ENCODE peak calls at places on chromosomes 1 and 21, in ten cellular contexts. X is stimulated activated CD4-positive, alpha-beta T cell treated with anti-CD3 and anti-CD28 coated beads, Interleukin-12 subunit alpha, Interleukin-12 subunit beta, amount 100 ng/mL, for 24 hours; Q is naive thymus-derived CD4-positive, alpha-beta T cell; K is body of pancreas; N is T-helper 9 cell; C is GM23248; P is CD4-positive, CD25-positive, alpha-beta regulatory T cell; J is iPS-NIHi11; D is endothelial cell; B is BJ. L is an unnamed sample.

GRCh38 chr1:63662056-63662836 is 69.0 kb downstream of the PGM1 start:
- DNase-seq in Q (no peak), D (no peak), P (no peak), C (peak), X (no peak), B (no peak), J (no peak), K (no peak), N (no peak), L (peak)

GRCh38 chr1:62271932-62272728 is 47.1 kb downstream of the KANK4 start:
- DNase-seq in J (peak), P (peak), X (peak), C (no peak), Q (peak), B (no peak), K (no peak), D (peak), N (no peak), L (peak)

GRCh38 chr1:6962390-6962955 is 177.2 kb downstream of the CAMTA1 start:
- DNase-seq in C (no peak), Q (no peak), K (peak), X (peak), N (peak), P (peak), J (peak), D (peak), B (no peak), L (peak)

GRCh38 chr1:80656011-80656627 is 1144.6 kb upstream of the ADGRL2 start:
- DNase-seq in N (no peak), P (no peak), C (no peak), K (no peak), X (no peak), B (no peak), Q (no peak), D (peak), J (peak), L (peak)

GRCh38 chr1:165894591-165894990 is 67.2 kb downstream of the UCK2 start:
- DNase-seq in C (peak), K (no peak), X (no peak), P (no peak), D (no peak), J (no peak), Q (no peak), B (no peak), N (no peak), L (no peak)

GRCh38 chr1:212545941-212546638 is 62.5 kb upstream of the ATF3 start:
- DNase-seq in P (no peak), N (no peak), Q (no peak), C (peak), D (no peak), B (no peak), K (no peak), X (no peak), J (no peak), L (no peak)

GRCh38 chr1:243474384-243474851 is 218.6 kb downstream of the SDCCAG8 start:
- DNase-seq in X (no peak), C (no peak), N (no peak), P (no peak), Q (no peak), B (no peak), J (peak), D (no peak), K (no peak), L (peak)

GRCh38 chr1:15966081-15966955 is 9.6 kb downstream of the ZBTB17 start:
- DNase-seq in Q (no peak), N (peak), D (no peak), P (peak), X (peak), C (peak), J (no peak), B (no peak), K (peak), L (no peak)

GRCh38 chr1:8864713-8865397 is 13.6 kb downstream of the ENO1 start:
- DNase-seq in J (no peak), B (no peak), P (no peak), N (no peak), X (no peak), C (no peak), D (no peak), K (no peak), Q (no peak), L (no peak)

GRCh38 chr21:34602061-34602460 is 12.9 kb downstream of the RCAN1 start:
- DNase-seq in X (no peak), Q (no peak), K (no peak), J (no peak), P (no peak), C (no peak), B (no peak), N (no peak), D (no peak), L (no peak)

GRCh38 chr21:45699251-45699942 is 55.9 kb downstream of the PCBP3 start:
- DNase-seq in J (no peak), C (no peak), X (no peak), D (no peak), N (no peak), K (no peak), Q (no peak), B (no peak), P (no peak), L (no peak)

GRCh38 chr1:156920233-156921052 is at the start of gene LRRC71:
- DNase-seq in Q (peak), N (peak), D (peak), P (peak), K (peak), B (no peak), X (peak), C (peak), J (peak), L (peak)

GRCh38 chr1:24108334-24109165 is 3.4 kb downstream of the MYOM3 start:
- DNase-seq in N (no peak), C (peak), B (no peak), X (no peak), K (no peak), P (no peak), Q (no peak), J (no peak), D (no peak), L (peak)

GRCh38 chr1:212667223-212668139 is 32.2 kb downstream of the BATF3 start:
- DNase-seq in D (peak), C (peak), P (no peak), Q (no peak), N (no peak), K (no peak), B (peak), X (no peak), J (no peak), L (peak)

GRCh38 chr1:201327687-201328240 is 44.5 kb downstream of the PKP1 start:
- DNase-seq in J (no peak), C (no peak), D (no peak), B (no peak), N (no peak), X (no peak), P (no peak), K (no peak), Q (no peak), L (no peak)

GRCh38 chr1:241888232-241888631 is 40.2 kb downstream of the EXO1 start:
- DNase-seq in J (no peak), K (no peak), N (no peak), Q (no peak), D (no peak), B (no peak), X (no peak), P (no peak), C (peak), L (no peak)

GRCh38 chr1:244173765-244174164 is 122.7 kb downstream of the ZBTB18 start:
- DNase-seq in C (no peak), D (no peak), J (no peak), X (no peak), K (no peak), P (no peak), B (no peak), N (no peak), Q (no peak), L (no peak)

GRCh38 chr1:244945109-244945671 is 80.8 kb upstream of the HNRNPU start:
- DNase-seq in X (no peak), P (no peak), N (no peak), C (no peak), B (no peak), K (no peak), J (no peak), D (no peak), Q (no peak), L (no peak)

GRCh38 chr1:228011721-228012311 is 5.0 kb downstream of the WNT3A start:
- DNase-seq in K (no peak), Q (peak), N (no peak), C (no peak), D (no peak), X (no peak), P (no peak), J (no peak), B (no peak), L (no peak)

GRCh38 chr1:193270996-193271395 is 84.6 kb upstream of the B3GALT2 start:
- DNase-seq in C (peak), J (no peak), B (no peak), D (no peak), N (no peak), P (no peak), K (no peak), X (no peak), Q (no peak), L (no peak)

GRCh38 chr1:32761253-32761877 is 55.8 kb downstream of the YARS1 start:
- DNase-seq in B (no peak), K (peak), P (no peak), D (no peak), Q (no peak), J (no peak), N (no peak), X (no peak), C (peak), L (no peak)

GRCh38 chr21:46069719-46070279 is 28.1 kb upstream of the COL6A2 start:
- DNase-seq in J (no peak), B (no peak), N (no peak), Q (no peak), X (no peak), C (no peak), D (no peak), K (no peak), P (no peak), L (no peak)

GRCh38 chr1:215844266-215844665 is 277.2 kb downstream of the KCTD3 start:
- DNase-seq in K (no peak), Q (no peak), J (no peak), P (no peak), X (no peak), N (no peak), D (no peak), B (no peak), C (peak), L (no peak)

GRCh38 chr1:7912743-7913557 is 27.7 kb downstream of the TNFRSF9 start:
- DNase-seq in J (no peak), X (no peak), D (no peak), P (peak), N (no peak), Q (no peak), K (no peak), C (no peak), B (no peak), L (no peak)

GRCh38 chr1:67948155-67949075 is 102.0 kb downstream of the DIRAS3 start:
- DNase-seq in Q (no peak), K (no peak), C (peak), J (no peak), D (no peak), N (no peak), P (no peak), B (peak), X (no peak), L (peak)

GRCh38 chr1:246166841-246167240 is 340.2 kb downstream of the SMYD3 start:
- DNase-seq in C (no peak), B (no peak), D (no peak), Q (no peak), X (no peak), J (no peak), K (no peak), N (no peak), P (no peak), L (no peak)

GRCh38 chr1:16903054-16903453 is 7.3 kb downstream of the RNU1-2 start:
- DNase-seq in D (no peak), N (no peak), Q (no peak), C (peak), X (no peak), P (no peak), K (no peak), J (no peak), B (peak), L (no peak)

GRCh38 chr21:35697321-35697808 is 363.0 kb downstream of the SETD4 start:
- DNase-seq in N (no peak), P (no peak), J (no peak), X (no peak), C (peak), K (peak), B (no peak), D (no peak), Q (no peak), L (peak)

GRCh38 chr1:210098376-210098775 is 134.2 kb upstream of the SERTAD4 start:
- DNase-seq in J (no peak), N (no peak), X (no peak), B (no peak), D (no peak), C (peak), P (no peak), K (no peak), Q (no peak), L (no peak)

L was measured in left kidney.